ENCODE peak calls at places on chromosomes 11 and 22, in five cellular contexts. One of them, this sample, is unnamed.
A peak's percentile ranks its signal among the peaks of the same experiment; 100 is the strongest.

GRCh38 chr11:10114593-10115404 is 179.2 kb downstream of the SBF2 start:
- DNase-seq in ecto neural progenitor cell: no peak
- DNase-seq in activated T-cell treated with anti-CD3 and anti-CD28 coated beads for 1 hour: no peak
- DNase-seq in neural progenitor cell: no peak
- DNase-seq in glutamatergic neuron: no peak
- DNase-seq in this sample: no peak

GRCh38 chr11:91163619-91164451 is 941.0 kb upstream of the CHORDC1 start:
- DNase-seq in ecto neural progenitor cell: no peak
- DNase-seq in activated T-cell treated with anti-CD3 and anti-CD28 coated beads for 1 hour: no peak
- DNase-seq in neural progenitor cell: no peak
- DNase-seq in glutamatergic neuron: no peak
- DNase-seq in this sample: no peak

GRCh38 chr11:19576054-19576453 is 136.6 kb upstream of the NAV2 start:
- DNase-seq in ecto neural progenitor cell: no peak
- DNase-seq in activated T-cell treated with anti-CD3 and anti-CD28 coated beads for 1 hour: no peak
- DNase-seq in neural progenitor cell: no peak
- DNase-seq in glutamatergic neuron: no peak
- DNase-seq in this sample: no peak

GRCh38 chr11:123174196-123175183 is 20.6 kb downstream of the CLMP start:
- DNase-seq in ecto neural progenitor cell: no peak
- DNase-seq in activated T-cell treated with anti-CD3 and anti-CD28 coated beads for 1 hour: no peak
- DNase-seq in neural progenitor cell: peak; percentile 62
- DNase-seq in glutamatergic neuron: no peak
- DNase-seq in this sample: no peak

GRCh38 chr11:8081591-8082021 is 595 bp downstream of the TUB start:
- DNase-seq in ecto neural progenitor cell: no peak
- DNase-seq in activated T-cell treated with anti-CD3 and anti-CD28 coated beads for 1 hour: no peak
- DNase-seq in neural progenitor cell: peak; percentile 37
- DNase-seq in glutamatergic neuron: no peak
- DNase-seq in this sample: no peak

GRCh38 chr22:46064966-46065666 is 85.2 kb upstream of the PPARA start:
- DNase-seq in ecto neural progenitor cell: no peak
- DNase-seq in activated T-cell treated with anti-CD3 and anti-CD28 coated beads for 1 hour: no peak
- DNase-seq in neural progenitor cell: no peak
- DNase-seq in glutamatergic neuron: no peak
- DNase-seq in this sample: no peak

GRCh38 chr11:108672113-108672512 is 7.2 kb downstream of the DDX10 start:
- DNase-seq in ecto neural progenitor cell: no peak
- DNase-seq in activated T-cell treated with anti-CD3 and anti-CD28 coated beads for 1 hour: no peak
- DNase-seq in neural progenitor cell: peak; percentile 13
- DNase-seq in glutamatergic neuron: no peak
- DNase-seq in this sample: no peak

GRCh38 chr22:27850000-27850465 is 48.5 kb upstream of the MN1 start:
- DNase-seq in ecto neural progenitor cell: no peak
- DNase-seq in activated T-cell treated with anti-CD3 and anti-CD28 coated beads for 1 hour: no peak
- DNase-seq in neural progenitor cell: peak; percentile 30
- DNase-seq in glutamatergic neuron: no peak
- DNase-seq in this sample: no peak

GRCh38 chr11:28535677-28536076 is 427.5 kb downstream of the METTL15 start:
- DNase-seq in ecto neural progenitor cell: no peak
- DNase-seq in activated T-cell treated with anti-CD3 and anti-CD28 coated beads for 1 hour: no peak
- DNase-seq in neural progenitor cell: no peak
- DNase-seq in glutamatergic neuron: no peak
- DNase-seq in this sample: no peak

GRCh38 chr11:124276081-124276480 is 19.9 kb downstream of the OR8G5 start:
- DNase-seq in ecto neural progenitor cell: no peak
- DNase-seq in activated T-cell treated with anti-CD3 and anti-CD28 coated beads for 1 hour: no peak
- DNase-seq in neural progenitor cell: no peak
- DNase-seq in glutamatergic neuron: no peak
- DNase-seq in this sample: no peak

GRCh38 chr11:73664894-73665293 is 18.5 kb downstream of the PLEKHB1 start:
- DNase-seq in ecto neural progenitor cell: no peak
- DNase-seq in activated T-cell treated with anti-CD3 and anti-CD28 coated beads for 1 hour: no peak
- DNase-seq in neural progenitor cell: no peak
- DNase-seq in glutamatergic neuron: no peak
- DNase-seq in this sample: no peak

GRCh38 chr11:45045692-45046471 is 95.2 kb upstream of the TP53I11 start:
- DNase-seq in ecto neural progenitor cell: no peak
- DNase-seq in activated T-cell treated with anti-CD3 and anti-CD28 coated beads for 1 hour: no peak
- DNase-seq in neural progenitor cell: no peak
- DNase-seq in glutamatergic neuron: no peak
- DNase-seq in this sample: no peak

GRCh38 chr11:9397746-9398680 is 13.6 kb downstream of the IPO7 start:
- DNase-seq in ecto neural progenitor cell: no peak
- DNase-seq in activated T-cell treated with anti-CD3 and anti-CD28 coated beads for 1 hour: no peak
- DNase-seq in neural progenitor cell: no peak
- DNase-seq in glutamatergic neuron: no peak
- DNase-seq in this sample: no peak

GRCh38 chr11:131713529-131714134 is 343.2 kb downstream of the NTM start:
- DNase-seq in ecto neural progenitor cell: no peak
- DNase-seq in activated T-cell treated with anti-CD3 and anti-CD28 coated beads for 1 hour: no peak
- DNase-seq in neural progenitor cell: no peak
- DNase-seq in glutamatergic neuron: no peak
- DNase-seq in this sample: no peak

GRCh38 chr11:15665368-15665871 is 550.7 kb downstream of the INSC start:
- DNase-seq in ecto neural progenitor cell: no peak
- DNase-seq in activated T-cell treated with anti-CD3 and anti-CD28 coated beads for 1 hour: no peak
- DNase-seq in neural progenitor cell: no peak
- DNase-seq in glutamatergic neuron: no peak
- DNase-seq in this sample: no peak

GRCh38 chr22:42500836-42501179 is 18.8 kb downstream of the RRP7A start:
- DNase-seq in ecto neural progenitor cell: no peak
- DNase-seq in activated T-cell treated with anti-CD3 and anti-CD28 coated beads for 1 hour: no peak
- DNase-seq in neural progenitor cell: no peak
- DNase-seq in glutamatergic neuron: no peak
- DNase-seq in this sample: no peak

GRCh38 chr11:119933584-119933983 is 204.3 kb downstream of the TRIM29 start:
- DNase-seq in ecto neural progenitor cell: no peak
- DNase-seq in activated T-cell treated with anti-CD3 and anti-CD28 coated beads for 1 hour: no peak
- DNase-seq in neural progenitor cell: no peak
- DNase-seq in glutamatergic neuron: no peak
- DNase-seq in this sample: no peak

GRCh38 chr11:131962818-131963217 is 592.4 kb downstream of the NTM start:
- DNase-seq in ecto neural progenitor cell: no peak
- DNase-seq in activated T-cell treated with anti-CD3 and anti-CD28 coated beads for 1 hour: no peak
- DNase-seq in neural progenitor cell: no peak
- DNase-seq in glutamatergic neuron: no peak
- DNase-seq in this sample: no peak

GRCh38 chr22:17786435-17787158 is 12.3 kb upstream of the BID start:
- DNase-seq in ecto neural progenitor cell: peak; percentile 85
- DNase-seq in activated T-cell treated with anti-CD3 and anti-CD28 coated beads for 1 hour: no peak
- DNase-seq in neural progenitor cell: peak; percentile 92
- DNase-seq in glutamatergic neuron: peak; percentile 78
- DNase-seq in this sample: no peak

This sample was measured in naive thymus-derived CD8-positive, alpha-beta T cell.